ENCODE peak calls at places on chromosomes 11 and 22, in five cellular contexts. P is uterus, A is sigmoid colon, R is spleen, M is GM12878. J is an unnamed sample. For H3K36me3, the result is how much of the 10 kb centered on the place peaks cover.

GRCh38 chr11:7606496-7606895 is 66.8 kb downstream of the CYB5R2 start:
- DNase-seq in P (no peak), A (no peak), R (no peak), M (no peak), J (no peak)

GRCh38 chr22:44026630-44027511 is 2.8 kb downstream of the PARVB start:
- DNase-seq in P (peak), A (peak), R (peak), M (peak), J (no peak)

GRCh38 chr22:22558972-22559603 is at the start of gene PRAME:
- DNase-seq in P (no peak), A (no peak), R (peak), M (peak), J (peak)

GRCh38 chr11:6622261-6623171 is 3.3 kb upstream of the TPP1 start:
- DNase-seq in P (no peak), A (no peak), R (peak), M (no peak), J (peak)

GRCh38 chr11:74749127-74749964 is 697 bp downstream of the RNF169 start:
- DNase-seq in P (peak), A (no peak), R (peak), M (no peak), J (peak)

GRCh38 chr22:45233386-45233785 is 7.3 kb downstream of the KIAA0930 start:
- DNase-seq in P (no peak), A (no peak), R (peak), M (no peak), J (no peak)

GRCh38 chr11:120577041-120577440 is 65.5 kb downstream of the GRIK4 start:
- DNase-seq in P (no peak), A (no peak), R (no peak), M (no peak), J (no peak)

GRCh38 chr22:48883211-48883960 is 944.3 kb downstream of the BRD1 start:
- DNase-seq in P (no peak), A (peak), R (peak), M (no peak), J (no peak)

GRCh38 chr11:124743050-124743449 is 3.3 kb downstream of the NRGN start:
- DNase-seq in P (no peak), A (no peak), R (peak), M (no peak), J (no peak)

GRCh38 chr11:113881856-113882255 is 6.5 kb upstream of the USP28 start:
- DNase-seq in P (no peak), A (no peak), R (no peak), M (no peak), J (no peak)

GRCh38 chr11:76588455-76589325 is 81.9 kb downstream of the LRRC32 start:
- DNase-seq in P (no peak), A (peak), R (peak), M (no peak), J (no peak)

GRCh38 chr11:69320756-69321741 is 27.1 kb downstream of the MYEOV start:
- DNase-seq in P (no peak), A (peak), R (peak), M (no peak), J (no peak)

GRCh38 chr11:128757886-128758612 is 64.2 kb downstream of the FLI1 start:
- DNase-seq in P (no peak), A (no peak), R (peak), M (peak), J (no peak)

GRCh38 chr22:27377501-27377900 is 424.1 kb downstream of the MN1 start:
- DNase-seq in P (no peak), A (no peak), R (no peak), M (no peak), J (no peak)

GRCh38 chr22:45516923-45517675 is 14.4 kb downstream of the FBLN1 start:
- DNase-seq in P (no peak), A (no peak), R (no peak), M (no peak), J (no peak)

GRCh38 chr11:64152841-64153691 is 12.8 kb downstream of the MACROD1 start:
- DNase-seq in P (peak), A (peak), R (peak), M (no peak), J (peak)

GRCh38 chr22:44975444-44976262 is 34.2 kb downstream of the PHF21B start:
- DNase-seq in P (peak), A (peak), R (peak), M (no peak), J (peak)

GRCh38 chr11:69101100-69101791 is 52.5 kb downstream of the TPCN2 start:
- DNase-seq in P (peak), A (peak), R (peak), M (peak), J (no peak)

GRCh38 chr11:28003615-28004014 is 104.3 kb downstream of the KIF18A start:
- DNase-seq in P (no peak), A (no peak), R (no peak), M (no peak), J (no peak)

GRCh38 chr11:2466869-2467694 is 22.3 kb downstream of the KCNQ1 start:
- DNase-seq in P (no peak), A (peak), R (peak), M (no peak), J (no peak)

GRCh38 chr11:83909579-83909978 is 623.4 kb upstream of the CCDC90B start:
- DNase-seq in P (no peak), A (no peak), R (no peak), M (no peak), J (no peak)

GRCh38 chr22:27115816-27116256 is 458.4 kb downstream of the MIAT start:
- DNase-seq in P (no peak), A (no peak), R (no peak), M (no peak), J (no peak)

GRCh38 chr22:37830093-37830842 is 7.1 kb downstream of the GALR3 start:
- DNase-seq in P (no peak), A (no peak), R (no peak), M (no peak), J (no peak)

GRCh38 chr22:37827056-37827455 is 3.9 kb downstream of the GALR3 start:
- DNase-seq in P (peak), A (peak), R (no peak), M (no peak), J (peak)

GRCh38 chr22:37831472-37831871 is 8.3 kb downstream of the GALR3 start:
- DNase-seq in P (no peak), A (no peak), R (no peak), M (no peak), J (no peak)

DNA sequence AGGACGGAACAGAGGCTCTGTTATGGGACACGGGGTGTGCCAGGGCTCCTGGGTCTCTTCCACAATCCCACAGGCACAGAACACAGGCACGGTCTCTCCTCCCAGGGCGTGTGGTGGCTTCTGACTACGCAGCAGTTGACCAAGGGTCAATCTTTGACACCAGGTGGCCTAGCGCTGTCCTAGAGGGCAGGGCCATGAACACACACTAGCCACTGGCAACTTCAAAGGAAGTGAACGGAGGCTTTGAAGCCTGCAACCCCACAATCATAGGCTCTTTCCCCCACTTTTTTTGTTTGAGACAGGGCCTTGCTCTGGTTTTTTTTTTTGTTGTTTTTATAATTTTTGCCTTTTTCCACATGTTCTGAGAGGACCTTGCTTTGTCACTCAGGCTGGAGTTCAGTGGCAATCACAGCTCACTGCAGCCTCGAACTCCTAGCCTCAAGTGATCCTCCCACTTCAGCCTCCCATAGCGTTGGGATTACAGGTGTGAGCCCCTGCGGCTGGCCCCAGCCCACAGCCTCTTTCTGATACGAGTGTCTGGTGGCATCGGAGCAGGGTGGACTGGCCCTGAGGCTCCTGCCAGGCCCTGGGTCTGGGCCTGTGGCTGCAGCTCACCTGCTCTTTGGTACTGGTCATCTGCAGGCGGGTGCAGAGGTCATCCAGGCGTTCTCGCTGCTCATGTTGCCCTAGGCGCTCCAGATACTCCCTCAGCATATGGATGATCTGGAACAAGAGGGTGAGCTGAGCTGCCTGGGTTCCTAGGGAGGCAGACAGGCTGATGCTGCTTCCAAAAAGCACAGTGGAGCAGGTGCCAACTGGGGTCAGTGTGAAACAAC is 9.1 kb downstream of the GALR3 start:
- DNase-seq in P (no peak), A (no peak), R (no peak), M (no peak), J (no peak)
- H3K36me3 ChIP-seq in P (under half), A (under half), R (half or more), M (under half), J (under half)

DNA sequence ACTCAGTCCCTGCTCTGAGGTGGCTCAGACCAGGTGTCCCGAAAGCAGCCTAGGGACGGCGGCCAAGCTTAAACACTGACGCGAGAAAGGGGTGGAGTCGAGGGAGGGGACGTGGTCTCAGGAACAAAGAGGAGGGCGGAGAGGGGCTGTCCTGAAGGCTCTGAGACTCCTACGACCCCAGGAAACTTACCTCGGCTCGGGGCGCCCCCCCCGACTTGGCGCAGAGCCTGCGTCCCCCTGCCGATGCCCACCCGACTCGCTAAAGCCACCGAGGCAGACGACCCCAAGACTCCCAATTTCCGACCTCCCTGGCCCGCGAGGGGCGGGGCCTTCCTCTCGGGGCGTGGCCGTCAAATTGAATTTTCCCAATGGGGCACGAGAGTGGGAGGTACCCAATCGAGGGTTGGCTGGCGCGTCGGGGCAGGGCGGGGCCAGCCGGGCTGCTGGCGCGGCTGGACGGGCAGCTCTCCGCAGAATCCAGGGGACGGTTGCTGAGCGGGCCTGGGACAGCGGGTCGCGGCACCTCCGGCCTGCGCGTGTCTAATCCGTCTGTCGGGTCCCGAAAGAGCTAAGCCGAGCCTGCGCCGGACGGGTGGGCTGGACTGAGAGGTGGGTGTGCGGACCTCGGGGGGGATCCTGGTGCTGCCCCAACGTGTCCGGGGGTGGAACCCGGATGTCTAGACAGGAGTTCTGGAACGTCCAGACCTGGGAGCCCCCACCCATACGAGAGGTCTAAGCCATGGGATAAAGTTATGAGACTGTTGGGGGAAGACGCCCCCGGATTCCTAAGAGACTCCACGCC is at the start of gene SMTN:
- DNase-seq in P (peak), A (peak), R (peak), M (peak), J (peak)
- TF ChIP-seq POLR2A in P (peak), A (peak), R (peak), M (peak), J (peak)

DNA sequence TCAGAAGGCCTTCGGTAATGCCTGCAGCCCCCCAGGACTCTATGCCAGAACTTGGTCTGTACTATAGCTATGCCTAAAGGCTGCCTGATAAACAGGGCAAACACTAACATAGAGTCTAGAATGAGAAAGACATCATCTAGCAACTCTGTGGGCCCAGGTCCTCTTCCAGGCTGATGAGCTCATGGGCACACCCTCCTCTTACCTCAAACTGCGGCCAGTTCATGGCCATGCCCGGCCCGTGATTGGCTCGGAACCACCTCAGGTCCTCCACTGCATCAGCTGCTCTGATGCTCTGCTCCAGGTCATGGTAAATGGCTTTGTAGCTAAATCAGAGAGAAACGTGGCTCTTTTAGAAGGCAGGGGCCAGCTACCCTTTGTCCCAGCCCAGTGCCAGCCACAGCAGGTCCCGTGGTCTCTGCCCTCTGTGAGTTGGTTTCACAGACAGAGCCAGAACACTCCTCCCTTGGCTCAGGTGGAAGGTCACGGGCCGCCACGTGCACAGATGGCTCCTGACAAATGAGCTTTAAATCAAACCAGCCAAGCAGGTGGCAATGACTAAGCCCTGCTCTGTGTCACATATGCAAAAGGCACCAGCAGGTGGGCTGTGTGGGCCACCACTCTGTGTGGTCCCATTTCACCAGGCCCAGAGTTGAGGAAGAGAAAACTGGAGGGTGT is 25.0 kb upstream of the ARFGAP3 start:
- DNase-seq in P (no peak), A (no peak), R (no peak), M (no peak), J (no peak)
- H3K36me3 ChIP-seq in P (under half), A (half or more), R (half or more), M (under half), J (under half)

DNA sequence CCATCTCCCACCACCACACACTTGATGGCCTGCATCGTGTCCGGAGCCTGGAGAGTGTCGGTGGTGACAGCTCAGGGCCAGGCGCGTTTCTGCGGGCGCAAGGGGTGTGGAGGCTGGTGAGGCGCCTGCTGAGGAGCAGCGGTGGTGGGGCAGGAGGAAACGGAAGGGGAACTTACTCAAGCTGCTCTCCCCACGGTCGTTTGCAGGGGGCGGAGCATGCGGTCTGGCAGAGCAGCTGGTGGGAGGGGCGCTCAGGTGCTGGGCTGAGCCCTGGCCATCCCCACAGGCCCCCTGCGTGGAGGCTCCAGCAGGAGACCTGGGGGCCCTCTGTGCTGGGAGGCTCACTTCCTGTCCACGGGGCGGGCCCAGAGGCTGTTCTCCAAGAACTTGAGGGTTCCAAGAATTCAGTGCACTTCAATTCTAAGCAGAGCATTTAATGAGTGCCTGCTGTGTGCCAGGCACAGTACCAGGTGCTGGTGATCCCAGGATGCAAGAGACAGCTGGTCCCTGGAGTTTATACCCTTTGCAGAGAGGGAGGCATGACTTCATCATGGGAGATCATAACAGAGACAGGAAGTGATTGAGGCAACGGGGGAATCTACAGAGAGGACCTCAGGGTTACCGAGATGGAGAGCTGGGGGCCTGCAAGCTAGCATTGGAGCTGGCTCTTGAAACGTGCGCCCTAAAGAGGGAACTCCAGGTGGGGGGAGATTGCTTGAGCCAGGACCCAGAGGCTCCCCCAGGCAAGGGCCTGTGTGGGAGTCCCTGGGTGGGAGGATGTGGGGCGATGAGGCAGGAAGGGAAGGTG is at the start of gene RAC2:
- DNase-seq in P (peak), A (peak), R (peak), M (no peak), J (no peak)
- TF ChIP-seq POLR2A in P (no peak), A (no peak), R (peak), M (peak), J (no peak)

GRCh38 chr11:133134561-133135173 is 397.6 kb downstream of the OPCML start:
- DNase-seq in P (no peak), A (peak), R (no peak), M (peak), J (no peak)
- H3K36me3 ChIP-seq in P (under half), A (under half), R (under half), M (under half), J (under half)

DNA sequence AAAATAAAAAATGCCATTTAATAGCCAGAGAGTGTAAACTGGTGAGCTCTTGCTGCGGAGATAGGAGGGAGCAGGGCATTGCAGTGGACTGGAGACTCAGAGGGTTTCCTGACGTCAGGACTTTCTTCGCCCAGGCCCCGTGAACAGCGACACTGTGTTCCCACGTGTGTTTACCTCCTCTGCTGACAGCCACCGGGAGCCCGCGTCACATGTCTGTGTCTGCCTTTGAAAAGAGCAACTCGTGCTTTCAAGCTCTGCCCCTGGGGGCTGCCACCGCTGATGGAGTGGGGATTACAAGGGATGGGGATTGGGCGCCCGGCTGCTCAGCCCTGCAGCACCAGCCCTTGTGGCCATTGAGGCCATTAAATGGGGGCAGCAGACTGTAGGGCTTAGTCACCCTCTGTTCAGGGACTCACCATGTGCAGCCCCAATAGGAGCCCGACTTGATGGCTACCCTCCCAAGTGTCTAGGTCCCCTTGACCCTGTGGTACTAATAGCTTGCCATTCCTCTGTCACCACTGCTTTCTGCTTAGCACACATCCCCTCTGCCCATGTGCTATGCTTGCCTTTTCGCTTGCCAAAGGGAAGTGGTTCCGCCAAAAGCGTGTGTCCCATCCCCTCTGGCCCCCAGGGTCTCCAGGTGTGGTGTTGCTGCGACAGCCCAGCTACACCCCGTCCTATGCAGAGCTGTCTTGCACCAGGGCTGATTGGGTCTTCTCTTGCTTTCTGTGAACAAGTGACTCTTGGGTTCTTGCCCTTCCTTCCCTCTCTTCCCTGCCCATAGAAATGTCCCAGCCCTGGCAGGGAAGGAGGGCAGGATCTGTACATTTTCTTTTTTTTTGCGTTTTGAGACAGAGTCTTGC is 3.5 kb downstream of the TANGO2 start:
- DNase-seq in P (no peak), A (peak), R (peak), M (no peak), J (no peak)
- TF ChIP-seq POLR2A in P (no peak), A (no peak), R (no peak), M (no peak), J (no peak)

GRCh38 chr11:20116825-20117224 is 43.5 kb downstream of the DBX1 start:
- DNase-seq in P (no peak), A (no peak), R (no peak), M (no peak), J (no peak)
- H3K36me3 ChIP-seq in P (under half), A (under half), R (under half), M (under half), J (under half)

DNA sequence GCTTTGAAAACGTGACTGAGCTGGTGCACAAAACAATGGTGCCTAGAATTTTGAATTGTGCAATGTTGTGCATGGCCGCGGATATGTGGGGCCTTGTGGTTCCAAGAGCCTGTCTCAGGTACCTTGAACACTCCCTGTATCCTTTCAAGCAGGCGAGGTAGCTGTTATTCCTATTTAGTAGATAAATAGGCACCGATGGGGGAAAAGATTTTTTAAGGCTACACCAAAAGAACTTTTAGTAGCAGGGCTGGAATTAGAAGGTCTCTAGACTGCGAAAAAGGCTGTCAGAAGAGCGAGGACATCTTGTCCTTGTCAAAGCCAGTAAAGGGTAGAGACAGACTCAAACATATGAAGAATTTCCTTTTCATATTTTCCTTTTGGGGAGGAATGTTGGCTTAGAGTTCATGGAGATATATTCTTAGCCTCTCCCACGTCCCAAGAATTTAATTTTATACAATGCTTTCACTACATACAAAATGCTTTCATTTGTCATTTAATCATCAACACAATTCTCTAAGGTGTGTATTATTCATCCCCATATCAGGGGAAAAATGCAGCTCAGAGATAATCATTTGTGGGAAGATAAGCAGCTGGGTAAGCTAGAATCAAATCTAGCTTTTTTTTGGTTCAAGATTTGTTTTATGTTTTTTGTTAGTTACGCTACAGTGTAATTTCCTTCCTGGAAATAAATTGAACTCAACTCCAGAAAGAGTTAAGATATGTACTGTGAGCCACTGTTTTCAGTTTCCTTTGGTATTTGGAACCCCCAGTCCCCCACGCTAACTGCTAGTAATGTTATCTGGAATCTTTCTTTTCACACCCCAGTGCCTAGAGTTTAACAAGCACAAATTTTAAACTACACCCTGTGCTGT is 1.7 kb upstream of the HSPA8 start:
- DNase-seq in P (peak), A (peak), R (no peak), M (no peak), J (no peak)
- TF ChIP-seq POLR2A in P (no peak), A (no peak), R (peak), M (no peak), J (no peak)

J was measured in ovary.